ENCODE peak calls at places on chromosomes 11 and 22, in four cellular contexts. One of them, this sample, is unnamed.

GRCh38 chr11:70660889-70661197 is 262.5 kb downstream of the CTTN start:
- DNase-seq in activated CD8-positive, alpha-beta T cell treated with anti-CD3 and anti-CD28 coated beads for 36 hours: no peak
- DNase-seq in stimulated activated CD4-positive, alpha-beta T cell treated with anti-CD3 and anti-CD28 coated beads, Interleukin-4, amount 100 ng/mL, for 48 hours: no peak
- DNase-seq in activated gamma-delta T cell treated with Interleukin-2 at 50 U/mL for 16 hours: no peak
- DNase-seq in this sample: no peak

GRCh38 chr22:32994046-32994827 is 63.9 kb downstream of the SYN3 start:
- DNase-seq in activated gamma-delta T cell treated with Interleukin-2 at 50 U/mL for 16 hours: no peak
- DNase-seq in stimulated activated CD4-positive, alpha-beta T cell treated with anti-CD3 and anti-CD28 coated beads, Interleukin-4, amount 100 ng/mL, for 48 hours: no peak
- DNase-seq in activated CD8-positive, alpha-beta T cell treated with anti-CD3 and anti-CD28 coated beads for 36 hours: no peak
- DNase-seq in this sample: no peak

GRCh38 chr22:29074276-29074625 is 1.4 kb downstream of the KREMEN1 start:
- DNase-seq in stimulated activated CD4-positive, alpha-beta T cell treated with anti-CD3 and anti-CD28 coated beads, Interleukin-4, amount 100 ng/mL, for 48 hours: no peak
- DNase-seq in activated gamma-delta T cell treated with Interleukin-2 at 50 U/mL for 16 hours: no peak
- DNase-seq in activated CD8-positive, alpha-beta T cell treated with anti-CD3 and anti-CD28 coated beads for 36 hours: no peak
- DNase-seq in this sample: no peak

GRCh38 chr11:115665958-115666357 is 161.7 kb upstream of the CADM1 start:
- DNase-seq in stimulated activated CD4-positive, alpha-beta T cell treated with anti-CD3 and anti-CD28 coated beads, Interleukin-4, amount 100 ng/mL, for 48 hours: no peak
- DNase-seq in activated CD8-positive, alpha-beta T cell treated with anti-CD3 and anti-CD28 coated beads for 36 hours: no peak
- DNase-seq in activated gamma-delta T cell treated with Interleukin-2 at 50 U/mL for 16 hours: no peak
- DNase-seq in this sample: no peak

GRCh38 chr11:91804057-91804456 is 420.6 kb upstream of the FAT3 start:
- DNase-seq in stimulated activated CD4-positive, alpha-beta T cell treated with anti-CD3 and anti-CD28 coated beads, Interleukin-4, amount 100 ng/mL, for 48 hours: no peak
- DNase-seq in activated gamma-delta T cell treated with Interleukin-2 at 50 U/mL for 16 hours: no peak
- DNase-seq in activated CD8-positive, alpha-beta T cell treated with anti-CD3 and anti-CD28 coated beads for 36 hours: no peak
- DNase-seq in this sample: no peak

GRCh38 chr11:35802672-35803071 is 140.1 kb downstream of the TRIM44 start:
- DNase-seq in activated gamma-delta T cell treated with Interleukin-2 at 50 U/mL for 16 hours: no peak
- DNase-seq in stimulated activated CD4-positive, alpha-beta T cell treated with anti-CD3 and anti-CD28 coated beads, Interleukin-4, amount 100 ng/mL, for 48 hours: no peak
- DNase-seq in activated CD8-positive, alpha-beta T cell treated with anti-CD3 and anti-CD28 coated beads for 36 hours: no peak
- DNase-seq in this sample: no peak

GRCh38 chr11:13859986-13860385 is 102.5 kb upstream of the SPON1 start:
- DNase-seq in stimulated activated CD4-positive, alpha-beta T cell treated with anti-CD3 and anti-CD28 coated beads, Interleukin-4, amount 100 ng/mL, for 48 hours: no peak
- DNase-seq in activated CD8-positive, alpha-beta T cell treated with anti-CD3 and anti-CD28 coated beads for 36 hours: no peak
- DNase-seq in activated gamma-delta T cell treated with Interleukin-2 at 50 U/mL for 16 hours: peak
- DNase-seq in this sample: no peak

GRCh38 chr11:107272561-107272960 is 185.1 kb downstream of the CWF19L2 start:
- DNase-seq in stimulated activated CD4-positive, alpha-beta T cell treated with anti-CD3 and anti-CD28 coated beads, Interleukin-4, amount 100 ng/mL, for 48 hours: no peak
- DNase-seq in activated gamma-delta T cell treated with Interleukin-2 at 50 U/mL for 16 hours: no peak
- DNase-seq in activated CD8-positive, alpha-beta T cell treated with anti-CD3 and anti-CD28 coated beads for 36 hours: no peak
- DNase-seq in this sample: no peak

GRCh38 chr11:12889243-12889642 is 119.9 kb upstream of the RASSF10 start:
- DNase-seq in activated CD8-positive, alpha-beta T cell treated with anti-CD3 and anti-CD28 coated beads for 36 hours: no peak
- DNase-seq in activated gamma-delta T cell treated with Interleukin-2 at 50 U/mL for 16 hours: no peak
- DNase-seq in stimulated activated CD4-positive, alpha-beta T cell treated with anti-CD3 and anti-CD28 coated beads, Interleukin-4, amount 100 ng/mL, for 48 hours: no peak
- DNase-seq in this sample: no peak

GRCh38 chr22:32674925-32675825 is 126.3 kb upstream of the TIMP3 start:
- DNase-seq in activated gamma-delta T cell treated with Interleukin-2 at 50 U/mL for 16 hours: no peak
- DNase-seq in stimulated activated CD4-positive, alpha-beta T cell treated with anti-CD3 and anti-CD28 coated beads, Interleukin-4, amount 100 ng/mL, for 48 hours: no peak
- DNase-seq in activated CD8-positive, alpha-beta T cell treated with anti-CD3 and anti-CD28 coated beads for 36 hours: no peak
- DNase-seq in this sample: no peak

GRCh38 chr11:2581931-2582435 is 117.8 kb downstream of the KCNQ1OT1 start:
- DNase-seq in stimulated activated CD4-positive, alpha-beta T cell treated with anti-CD3 and anti-CD28 coated beads, Interleukin-4, amount 100 ng/mL, for 48 hours: no peak
- DNase-seq in activated CD8-positive, alpha-beta T cell treated with anti-CD3 and anti-CD28 coated beads for 36 hours: no peak
- DNase-seq in activated gamma-delta T cell treated with Interleukin-2 at 50 U/mL for 16 hours: no peak
- DNase-seq in this sample: no peak

GRCh38 chr11:80970016-80970516 is 1529.2 kb upstream of the TENM4 start:
- DNase-seq in stimulated activated CD4-positive, alpha-beta T cell treated with anti-CD3 and anti-CD28 coated beads, Interleukin-4, amount 100 ng/mL, for 48 hours: no peak
- DNase-seq in activated gamma-delta T cell treated with Interleukin-2 at 50 U/mL for 16 hours: no peak
- DNase-seq in activated CD8-positive, alpha-beta T cell treated with anti-CD3 and anti-CD28 coated beads for 36 hours: no peak
- DNase-seq in this sample: no peak

GRCh38 chr11:74937696-74938475 is 11.0 kb downstream of the XRRA1 start:
- DNase-seq in activated gamma-delta T cell treated with Interleukin-2 at 50 U/mL for 16 hours: no peak
- DNase-seq in activated CD8-positive, alpha-beta T cell treated with anti-CD3 and anti-CD28 coated beads for 36 hours: no peak
- DNase-seq in stimulated activated CD4-positive, alpha-beta T cell treated with anti-CD3 and anti-CD28 coated beads, Interleukin-4, amount 100 ng/mL, for 48 hours: no peak
- DNase-seq in this sample: no peak

GRCh38 chr11:15884792-15885540 is 471.4 kb downstream of the SOX6 start:
- DNase-seq in activated CD8-positive, alpha-beta T cell treated with anti-CD3 and anti-CD28 coated beads for 36 hours: no peak
- DNase-seq in stimulated activated CD4-positive, alpha-beta T cell treated with anti-CD3 and anti-CD28 coated beads, Interleukin-4, amount 100 ng/mL, for 48 hours: no peak
- DNase-seq in activated gamma-delta T cell treated with Interleukin-2 at 50 U/mL for 16 hours: no peak
- DNase-seq in this sample: no peak

GRCh38 chr22:45163074-45163416 is 680 bp upstream of the NUP50 start:
- DNase-seq in stimulated activated CD4-positive, alpha-beta T cell treated with anti-CD3 and anti-CD28 coated beads, Interleukin-4, amount 100 ng/mL, for 48 hours: no peak
- DNase-seq in activated gamma-delta T cell treated with Interleukin-2 at 50 U/mL for 16 hours: no peak
- DNase-seq in activated CD8-positive, alpha-beta T cell treated with anti-CD3 and anti-CD28 coated beads for 36 hours: peak
- DNase-seq in this sample: peak

GRCh38 chr11:46916669-46917108 is 1.7 kb downstream of the LRP4 start:
- DNase-seq in stimulated activated CD4-positive, alpha-beta T cell treated with anti-CD3 and anti-CD28 coated beads, Interleukin-4, amount 100 ng/mL, for 48 hours: no peak
- DNase-seq in activated gamma-delta T cell treated with Interleukin-2 at 50 U/mL for 16 hours: no peak
- DNase-seq in activated CD8-positive, alpha-beta T cell treated with anti-CD3 and anti-CD28 coated beads for 36 hours: peak
- DNase-seq in this sample: peak

GRCh38 chr22:32044913-32045312 is 1.9 kb downstream of the SLC5A1 start:
- DNase-seq in activated CD8-positive, alpha-beta T cell treated with anti-CD3 and anti-CD28 coated beads for 36 hours: no peak
- DNase-seq in stimulated activated CD4-positive, alpha-beta T cell treated with anti-CD3 and anti-CD28 coated beads, Interleukin-4, amount 100 ng/mL, for 48 hours: no peak
- DNase-seq in activated gamma-delta T cell treated with Interleukin-2 at 50 U/mL for 16 hours: no peak
- DNase-seq in this sample: peak

GRCh38 chr11:115182282-115182952 is 321.8 kb downstream of the CADM1 start:
- DNase-seq in stimulated activated CD4-positive, alpha-beta T cell treated with anti-CD3 and anti-CD28 coated beads, Interleukin-4, amount 100 ng/mL, for 48 hours: no peak
- DNase-seq in activated gamma-delta T cell treated with Interleukin-2 at 50 U/mL for 16 hours: no peak
- DNase-seq in activated CD8-positive, alpha-beta T cell treated with anti-CD3 and anti-CD28 coated beads for 36 hours: no peak
- DNase-seq in this sample: no peak

GRCh38 chr11:59842316-59842715 is 3.0 kb downstream of the CBLIF start:
- DNase-seq in activated CD8-positive, alpha-beta T cell treated with anti-CD3 and anti-CD28 coated beads for 36 hours: no peak
- DNase-seq in activated gamma-delta T cell treated with Interleukin-2 at 50 U/mL for 16 hours: no peak
- DNase-seq in stimulated activated CD4-positive, alpha-beta T cell treated with anti-CD3 and anti-CD28 coated beads, Interleukin-4, amount 100 ng/mL, for 48 hours: no peak
- DNase-seq in this sample: no peak

GRCh38 chr11:117591316-117592039 is 205.5 kb downstream of the DSCAML1 start:
- DNase-seq in stimulated activated CD4-positive, alpha-beta T cell treated with anti-CD3 and anti-CD28 coated beads, Interleukin-4, amount 100 ng/mL, for 48 hours: no peak
- DNase-seq in activated CD8-positive, alpha-beta T cell treated with anti-CD3 and anti-CD28 coated beads for 36 hours: no peak
- DNase-seq in activated gamma-delta T cell treated with Interleukin-2 at 50 U/mL for 16 hours: no peak
- DNase-seq in this sample: no peak

GRCh38 chr11:35629914-35630313 is 11.7 kb downstream of the FJX1 start:
- DNase-seq in activated CD8-positive, alpha-beta T cell treated with anti-CD3 and anti-CD28 coated beads for 36 hours: no peak
- DNase-seq in activated gamma-delta T cell treated with Interleukin-2 at 50 U/mL for 16 hours: no peak
- DNase-seq in stimulated activated CD4-positive, alpha-beta T cell treated with anti-CD3 and anti-CD28 coated beads, Interleukin-4, amount 100 ng/mL, for 48 hours: no peak
- DNase-seq in this sample: no peak

GRCh38 chr22:31143537-31143936 is 3.2 kb upstream of the PLA2G3 start:
- DNase-seq in activated gamma-delta T cell treated with Interleukin-2 at 50 U/mL for 16 hours: no peak
- DNase-seq in stimulated activated CD4-positive, alpha-beta T cell treated with anti-CD3 and anti-CD28 coated beads, Interleukin-4, amount 100 ng/mL, for 48 hours: no peak
- DNase-seq in activated CD8-positive, alpha-beta T cell treated with anti-CD3 and anti-CD28 coated beads for 36 hours: no peak
- DNase-seq in this sample: no peak